ENCODE peak calls at places on chromosome 3, in six cellular contexts. G is kidney epithelial cell, A is neural crest cell, U is HCT116, Q is astrocyte of the cerebellum, E is RWPE1. K is an unnamed sample.

GRCh38 chr3:146160964-146161724 is at the start of gene PLOD2:
- DNase-seq in G (no peak), A (peak), U (peak), Q (peak), E (peak), K (peak)

GRCh38 chr3:189517981-189518380 is 113.2 kb upstream of the TP63 start:
- DNase-seq in G (no peak), A (no peak), U (no peak), Q (no peak), E (no peak), K (no peak)

GRCh38 chr3:32105291-32106131 is 909 bp upstream of the GPD1L start:
- DNase-seq in G (no peak), A (no peak), U (no peak), Q (no peak), E (peak), K (peak)

GRCh38 chr3:175193815-175194518 is 334.8 kb downstream of the NAALADL2 start:
- DNase-seq in G (peak), A (no peak), U (peak), Q (no peak), E (peak), K (peak)

GRCh38 chr3:104952587-104952986 is 414.1 kb upstream of the ALCAM start:
- DNase-seq in G (peak), A (no peak), U (no peak), Q (peak), E (peak), K (peak)

GRCh38 chr3:171168086-171168485 is 141.6 kb upstream of the SLC2A2 start:
- DNase-seq in G (no peak), A (no peak), U (no peak), Q (peak), E (peak), K (peak)

GRCh38 chr3:52670621-52671521 is 14.8 kb downstream of the PBRM1 start:
- DNase-seq in G (peak), A (no peak), U (peak), Q (peak), E (peak), K (peak)

GRCh38 chr3:123521179-123521969 is 63.5 kb downstream of the HACD2 start:
- DNase-seq in G (no peak), A (no peak), U (no peak), Q (peak), E (no peak), K (peak)

GRCh38 chr3:58093573-58094195 is 85.5 kb downstream of the FLNB start:
- DNase-seq in G (no peak), A (no peak), U (no peak), Q (no peak), E (peak), K (peak)

GRCh38 chr3:113914646-113915045 is 33.2 kb upstream of the ZDHHC23 start:
- DNase-seq in G (no peak), A (no peak), U (no peak), Q (no peak), E (peak), K (no peak)

GRCh38 chr3:150737874-150738679 is 24.9 kb downstream of the SIAH2 start:
- DNase-seq in G (no peak), A (no peak), U (peak), Q (no peak), E (peak), K (peak)

GRCh38 chr3:136819784-136820640 is 1.1 kb downstream of the SLC35G2 start:
- DNase-seq in G (no peak), A (peak), U (no peak), Q (no peak), E (peak), K (peak)

GRCh38 chr3:128884992-128885391 is 5.6 kb downstream of the ACAD9 start:
- DNase-seq in G (no peak), A (no peak), U (no peak), Q (no peak), E (no peak), K (no peak)

GRCh38 chr3:128889139-128889894 is 9.9 kb downstream of the ACAD9 start:
- DNase-seq in G (no peak), A (no peak), U (no peak), Q (no peak), E (no peak), K (no peak)
- TF ChIP-seq CTCF in G (no peak), A (no peak), U (no peak), Q (no peak), E (no peak), K (no peak)

GRCh38 chr3:14203521-14204079 is 25.0 kb downstream of the LSM3 start:
- DNase-seq in G (peak), A (peak), U (peak), Q (peak), E (peak), K (peak)

GRCh38 chr3:14201881-14202684 is 23.5 kb downstream of the LSM3 start:
- DNase-seq in G (no peak), A (no peak), U (no peak), Q (no peak), E (no peak), K (no peak)

GRCh38 chr3:14202874-14203520 is 24.4 kb downstream of the LSM3 start:
- DNase-seq in G (no peak), A (no peak), U (no peak), Q (no peak), E (no peak), K (no peak)

GRCh38 chr3:14206548-14207177 is 28.0 kb downstream of the LSM3 start:
- DNase-seq in G (no peak), A (no peak), U (no peak), Q (no peak), E (no peak), K (no peak)

GRCh38 chr3:14204605-14205284 is 26.1 kb downstream of the LSM3 start:
- DNase-seq in G (no peak), A (no peak), U (no peak), Q (no peak), E (no peak), K (no peak)
- TF ChIP-seq CTCF in G (no peak), A (no peak), U (no peak), Q (no peak), E (no peak), K (no peak)

DNA sequence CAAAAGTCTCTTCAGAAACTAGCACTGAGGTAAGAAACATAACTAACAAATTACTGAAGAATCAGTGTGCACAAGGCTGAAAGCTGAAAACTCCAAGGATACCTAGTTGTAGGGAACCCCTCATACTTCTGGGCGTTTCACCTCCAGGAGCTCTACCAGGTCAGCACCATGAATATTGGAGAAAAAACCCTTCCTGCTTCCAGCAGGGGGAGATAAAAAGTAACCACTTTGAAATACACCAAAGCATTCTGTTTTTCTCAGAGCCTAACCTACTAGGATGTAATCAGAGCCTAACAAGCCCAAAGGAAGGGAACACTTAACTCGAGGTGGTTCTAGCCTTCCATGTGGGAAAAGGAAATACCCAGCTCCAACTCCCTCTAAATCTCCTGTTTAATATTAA is 175.8 kb upstream of the MME start:
- DNase-seq in G (no peak), A (no peak), U (peak), Q (no peak), E (peak), K (peak)
- TF ChIP-seq CTCF in G (peak), A (peak), U (peak), Q (peak), E (no peak), K (peak)

GRCh38 chr3:125163739-125164601 is 48.6 kb downstream of the SLC12A8 start:
- DNase-seq in G (no peak), A (no peak), U (no peak), Q (no peak), E (no peak), K (no peak)
- TF ChIP-seq CTCF in G (peak), A (no peak), U (peak), Q (peak), E (no peak), K (no peak)

GRCh38 chr3:139520028-139520737 is 19.4 kb downstream of the RBP1 start:
- DNase-seq in G (no peak), A (no peak), U (peak), Q (no peak), E (peak), K (peak)
- TF ChIP-seq CTCF in G (peak), A (peak), U (peak), Q (peak), E (no peak), K (no peak)

GRCh38 chr3:81005992-81006391 is 755.5 kb downstream of the GBE1 start:
- DNase-seq in G (no peak), A (no peak), U (no peak), Q (no peak), E (no peak), K (no peak)
- TF ChIP-seq CTCF in G (no peak), A (peak), U (no peak), Q (no peak), E (no peak), K (no peak)

DNA sequence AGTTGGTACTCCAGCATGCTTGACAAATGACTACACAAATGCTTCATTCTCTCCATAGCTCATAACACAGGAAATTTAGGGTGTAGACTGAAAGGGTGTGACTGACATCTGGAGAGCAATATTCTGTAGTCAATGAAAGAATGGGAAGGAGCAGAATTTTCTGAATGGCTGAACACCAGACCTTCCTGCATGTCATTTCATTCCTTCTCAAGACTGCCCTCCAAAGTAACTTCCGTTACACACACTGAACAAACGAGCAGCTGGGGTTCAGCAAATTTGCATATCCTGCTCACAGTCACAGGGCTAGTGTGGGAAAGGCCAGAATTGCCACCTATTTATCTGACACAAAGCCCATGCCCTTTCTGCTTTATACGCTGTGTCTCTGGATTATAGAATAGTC is 325.0 kb upstream of the CFAP20DC start:
- DNase-seq in G (no peak), A (peak), U (no peak), Q (no peak), E (no peak), K (no peak)
- TF ChIP-seq CTCF in G (no peak), A (no peak), U (no peak), Q (no peak), E (no peak), K (no peak)

GRCh38 chr3:144549161-144549560 is 577.5 kb downstream of the DIPK2A start:
- DNase-seq in G (no peak), A (no peak), U (no peak), Q (no peak), E (no peak), K (peak)

GRCh38 chr3:144546539-144546938 is 574.9 kb downstream of the DIPK2A start:
- DNase-seq in G (no peak), A (no peak), U (no peak), Q (no peak), E (no peak), K (no peak)
- TF ChIP-seq CTCF in G (no peak), A (no peak), U (no peak), Q (no peak), E (no peak), K (no peak)

K was measured in MCF 10A.